ENCODE peak calls at places on chromosome 13, in four cellular contexts. N is BE2C; S is T-helper 2 cell; C is activated CD4-positive, alpha-beta T cell treated with anti-CD3 and anti-CD28 coated beads, Interleukin-2, amount 50 U/mL, for 24 hours. D is an unnamed sample.

GRCh38 chr13:73913043-73913740 is 221.0 kb downstream of the KLF12 start:
- DNase-seq in N (no peak), S (no peak), C (no peak), D (no peak)

GRCh38 chr13:21868823-21869222 is 197.9 kb downstream of the FGF9 start:
- DNase-seq in N (no peak), S (no peak), C (no peak), D (no peak)

GRCh38 chr13:36918246-36919060 is 1.6 kb downstream of the SMAD9 start:
- DNase-seq in N (no peak), S (no peak), C (no peak), D (no peak)

GRCh38 chr13:78604782-78605611 is 1.6 kb upstream of the POU4F1 start:
- DNase-seq in N (peak), S (no peak), C (no peak), D (no peak)

GRCh38 chr13:64371045-64371444 is 2859.1 kb downstream of the PCDH9 start:
- DNase-seq in N (no peak), S (no peak), C (no peak), D (no peak)

GRCh38 chr13:23512762-23513395 is 57.3 kb upstream of the TNFRSF19 start:
- DNase-seq in N (no peak), S (no peak), C (no peak), D (no peak)

GRCh38 chr13:102299366-102299765 is 102.5 kb downstream of the FGF14 start:
- DNase-seq in N (no peak), S (no peak), C (no peak), D (no peak)

GRCh38 chr13:41224113-41225110 is 30.0 kb upstream of the KBTBD7 start:
- DNase-seq in N (no peak), S (no peak), C (no peak), D (no peak)

GRCh38 chr13:70390064-70390463 is 281.8 kb upstream of the KLHL1 start:
- DNase-seq in N (no peak), S (no peak), C (no peak), D (no peak)

GRCh38 chr13:49292742-49293498 is 45.2 kb downstream of the CDADC1 start:
- DNase-seq in N (peak), S (no peak), C (no peak), D (no peak)

GRCh38 chr13:79775830-79776229 is 294.9 kb downstream of the NDFIP2 start:
- DNase-seq in N (peak), S (no peak), C (no peak), D (no peak)

GRCh38 chr13:27264181-27264580 is 6.4 kb upstream of the RASL11A start:
- DNase-seq in N (peak), S (no peak), C (no peak), D (no peak)

GRCh38 chr13:100280681-100281080 is 191.8 kb downstream of the PCCA start:
- DNase-seq in N (no peak), S (no peak), C (no peak), D (no peak)

GRCh38 chr13:26656919-26657318 is 99.4 kb downstream of the WASF3 start:
- DNase-seq in N (no peak), S (no peak), C (no peak), D (no peak)

GRCh38 chr13:31965361-31966066 is 66.1 kb upstream of the FRY start:
- DNase-seq in N (no peak), S (no peak), C (no peak), D (peak)

GRCh38 chr13:23766199-23766771 is 122.9 kb downstream of the MIPEP start:
- DNase-seq in N (no peak), S (no peak), C (no peak), D (no peak)

GRCh38 chr13:31053098-31053497 is 108.6 kb downstream of the HSPH1 start:
- DNase-seq in N (no peak), S (no peak), C (no peak), D (no peak)

GRCh38 chr13:97648171-97648880 is 214.4 kb downstream of the RAP2A start:
- DNase-seq in N (no peak), S (no peak), C (no peak), D (no peak)

GRCh38 chr13:78193853-78194252 is 275.2 kb upstream of the EDNRB start:
- DNase-seq in N (no peak), S (no peak), C (no peak), D (no peak)

GRCh38 chr13:25920277-25920676 is 131.5 kb downstream of the SHISA2 start:
- DNase-seq in N (no peak), S (no peak), C (no peak), D (no peak)

GRCh38 chr13:51768378-51768921 is 35.5 kb downstream of the DHRS12 start:
- DNase-seq in N (no peak), S (no peak), C (no peak), D (no peak)

GRCh38 chr13:23637813-23638212 is 67.6 kb downstream of the TNFRSF19 start:
- DNase-seq in N (no peak), S (no peak), C (no peak), D (no peak)

GRCh38 chr13:40566811-40567210 is 99.6 kb downstream of the FOXO1 start:
- DNase-seq in N (no peak), S (no peak), C (no peak), D (no peak)

GRCh38 chr13:89763011-89763410 is 1584.5 kb upstream of the MIR17HG start:
- DNase-seq in N (no peak), S (no peak), C (no peak), D (no peak)

GRCh38 chr13:30135351-30135750 is 172.0 kb downstream of the KATNAL1 start:
- DNase-seq in N (no peak), S (no peak), C (no peak), D (no peak)

GRCh38 chr13:44903596-44903995 is 85.7 kb downstream of the NUFIP1 start:
- DNase-seq in N (no peak), S (no peak), C (no peak), D (no peak)

GRCh38 chr13:40115456-40115855 is 460.0 kb downstream of the COG6 start:
- DNase-seq in N (no peak), S (no peak), C (no peak), D (no peak)

GRCh38 chr13:72097568-72097967 is 230.6 kb upstream of the DACH1 start:
- DNase-seq in N (no peak), S (no peak), C (no peak), D (no peak)

GRCh38 chr13:46541210-46541609 is 11.8 kb upstream of the LRCH1 start:
- DNase-seq in N (no peak), S (no peak), C (no peak), D (no peak)

D was measured in central memory CD4-positive, alpha-beta T cell.